ENCODE peak calls at places on chromosomes 12 and 14, in ten cellular contexts. V is mesothelial cell of epicardium; X is dorsolateral prefrontal cortex; P is glutamatergic neuron; U is fibroblast of villous mesenchyme; D is CD4-positive, alpha-beta T cell; S is coronary artery; H is heart left ventricle; M is astrocyte of the cerebellum; E is AG10803. C is an unnamed sample.

GRCh38 chr12:113149361-113150150 is at the start of gene CFAP73:
- DNase-seq in D (no peak), X (peak), P (peak), H (peak), E (peak), M (peak), S (no peak), U (peak), V (peak), C (peak)

GRCh38 chr12:123634142-123634561 is 523 bp downstream of the GTF2H3 start:
- DNase-seq in D (no peak), S (no peak), X (no peak), U (no peak), V (no peak), H (no peak), M (no peak), E (no peak), P (no peak), C (peak)

GRCh38 chr14:58824796-58825195 is 187.0 kb downstream of the DACT1 start:
- DNase-seq in X (no peak), D (no peak), M (no peak), U (no peak), P (no peak), H (no peak), S (no peak), V (no peak), E (no peak), C (no peak)

GRCh38 chr14:97379091-97379531 is 581.9 kb downstream of the VRK1 start:
- DNase-seq in U (no peak), S (no peak), E (no peak), P (no peak), D (peak), H (no peak), X (no peak), M (no peak), V (no peak), C (no peak)

GRCh38 chr14:20679907-20680306 is 4.5 kb upstream of the RNASE4 start:
- DNase-seq in H (no peak), D (no peak), V (no peak), U (peak), E (peak), S (no peak), X (peak), P (no peak), M (no peak), C (no peak)

GRCh38 chr12:100481021-100481420 is 7.4 kb downstream of the NR1H4 start:
- DNase-seq in X (no peak), U (no peak), S (no peak), V (no peak), E (no peak), D (no peak), H (no peak), P (no peak), M (no peak), C (no peak)

GRCh38 chr14:30834353-30834752 is 40.0 kb upstream of the COCH start:
- DNase-seq in M (no peak), D (no peak), X (no peak), S (no peak), U (no peak), P (no peak), H (no peak), E (no peak), V (no peak), C (no peak)

GRCh38 chr14:58777541-58777979 is 139.8 kb downstream of the DACT1 start:
- DNase-seq in S (no peak), U (peak), P (no peak), D (no peak), M (peak), H (no peak), X (no peak), E (no peak), V (no peak), C (no peak)

GRCh38 chr12:124833693-124834122 is 30.0 kb downstream of the SCARB1 start:
- DNase-seq in V (no peak), D (no peak), X (no peak), P (peak), H (no peak), S (no peak), U (peak), E (no peak), M (peak), C (no peak)

GRCh38 chr12:108239378-108239777 is 99.7 kb downstream of the CMKLR1 start:
- DNase-seq in D (no peak), X (no peak), P (no peak), S (no peak), M (no peak), E (no peak), H (no peak), U (no peak), V (no peak), C (no peak)

GRCh38 chr12:85155791-85156190 is 119.6 kb downstream of the LRRIQ1 start:
- DNase-seq in H (no peak), M (peak), U (peak), S (no peak), E (peak), P (no peak), X (no peak), V (no peak), D (no peak), C (no peak)

GRCh38 chr14:105173901-105174894 is 5.6 kb upstream of the JAG2 start:
- DNase-seq in M (no peak), D (peak), U (no peak), V (no peak), H (no peak), X (no peak), S (no peak), E (no peak), P (no peak), C (no peak)

GRCh38 chr14:30906752-30907658 is 32.6 kb downstream of the COCH start:
- DNase-seq in U (peak), H (no peak), M (no peak), E (no peak), X (no peak), P (no peak), S (no peak), D (no peak), V (no peak), C (no peak)

GRCh38 chr12:17076335-17076734 is 470.4 kb upstream of the LMO3 start:
- DNase-seq in S (no peak), V (no peak), X (no peak), U (no peak), H (no peak), M (no peak), P (no peak), E (no peak), D (no peak), C (no peak)

GRCh38 chr12:57661376-57661775 is 28.4 kb upstream of the B4GALNT1 start:
- DNase-seq in U (no peak), H (no peak), S (no peak), X (no peak), M (no peak), V (no peak), D (no peak), P (no peak), E (no peak), C (no peak)

GRCh38 chr14:106442857-106443256 is 916.5 kb downstream of the TMEM121 start:
- DNase-seq in P (no peak), S (no peak), H (no peak), U (no peak), D (peak), E (no peak), X (no peak), M (no peak), V (no peak), C (no peak)
- TF ChIP-seq CTCF in P (no peak), S (no peak), H (no peak), U (no peak), D (peak), E (no peak), X (no peak), M (no peak), V (no peak), C (no peak)

GRCh38 chr12:110351119-110351518 is 52.4 kb downstream of the ANAPC7 start:
- DNase-seq in X (no peak), D (no peak), S (no peak), M (no peak), E (no peak), P (no peak), U (no peak), V (no peak), H (no peak), C (no peak)

GRCh38 chr12:110352401-110352800 is 51.1 kb downstream of the ANAPC7 start:
- DNase-seq in P (no peak), H (no peak), S (no peak), V (no peak), D (no peak), U (no peak), E (no peak), X (no peak), M (no peak), C (no peak)

GRCh38 chr12:110353211-110353965 is 50.1 kb downstream of the ANAPC7 start:
- DNase-seq in V (no peak), P (no peak), E (no peak), M (no peak), U (no peak), X (no peak), H (no peak), S (no peak), D (no peak), C (no peak)

GRCh38 chr12:110354172-110354780 is 49.2 kb downstream of the ANAPC7 start:
- DNase-seq in P (no peak), X (no peak), U (peak), D (no peak), H (no peak), V (no peak), M (no peak), E (no peak), S (no peak), C (no peak)

GRCh38 chr12:110355080-110355479 is 48.4 kb downstream of the ANAPC7 start:
- DNase-seq in E (no peak), V (no peak), S (no peak), X (no peak), P (no peak), U (peak), M (no peak), D (no peak), H (no peak), C (peak)
- TF ChIP-seq CTCF in E (peak), V (peak), S (no peak), X (no peak), P (peak), U (peak), M (peak), D (peak), H (peak), C (peak)

GRCh38 chr14:102917469-102918211 is 4.8 kb upstream of the AMN start:
- DNase-seq in P (peak), S (no peak), M (no peak), D (peak), X (peak), V (peak), U (peak), H (no peak), E (peak), C (peak)
- TF ChIP-seq CTCF in P (peak), S (peak), M (peak), D (peak), X (peak), V (peak), U (peak), H (peak), E (peak), C (peak)

GRCh38 chr12:53268009-53268636 is at the start of gene ESPL1:
- DNase-seq in V (peak), D (peak), M (peak), H (peak), P (peak), S (no peak), E (peak), X (peak), U (peak), C (peak)
- TF ChIP-seq CTCF in V (peak), D (peak), M (peak), H (no peak), P (no peak), S (no peak), E (peak), X (peak), U (peak), C (no peak)